ENCODE peak calls at places on chromosomes 5 and 9, in eight cellular contexts. One of them, this sample, is unnamed.

GRCh38 chr5:74380193-74380592 is 260.3 kb downstream of the ENC1 start:
- DNase-seq in stimulated activated CD4-positive, alpha-beta T cell treated with anti-CD3 and anti-CD28 coated beads, Interleukin-4, amount 100 ng/mL, for 4 hours: no peak
- DNase-seq in progenitor cell of endocrine pancreas: no peak
- DNase-seq in activated CD4-positive, CD25-positive, alpha-beta regulatory T cell: no peak
- DNase-seq in dorsolateral prefrontal cortex: no peak
- DNase-seq in NCI-H2081: no peak
- DNase-seq in Kasumi-1: no peak
- DNase-seq in GM19239: no peak
- DNase-seq in this sample: no peak

GRCh38 chr9:107049046-107049824 is 186.3 kb downstream of the ZNF462 start:
- DNase-seq in stimulated activated CD4-positive, alpha-beta T cell treated with anti-CD3 and anti-CD28 coated beads, Interleukin-4, amount 100 ng/mL, for 4 hours: no peak
- DNase-seq in progenitor cell of endocrine pancreas: no peak
- DNase-seq in activated CD4-positive, CD25-positive, alpha-beta regulatory T cell: no peak
- DNase-seq in dorsolateral prefrontal cortex: no peak
- DNase-seq in NCI-H2081: no peak
- DNase-seq in Kasumi-1: no peak
- DNase-seq in GM19239: no peak
- DNase-seq in this sample: no peak

GRCh38 chr5:143569213-143569663 is 165.8 kb upstream of the NR3C1 start:
- DNase-seq in stimulated activated CD4-positive, alpha-beta T cell treated with anti-CD3 and anti-CD28 coated beads, Interleukin-4, amount 100 ng/mL, for 4 hours: no peak
- DNase-seq in progenitor cell of endocrine pancreas: no peak
- DNase-seq in activated CD4-positive, CD25-positive, alpha-beta regulatory T cell: no peak
- DNase-seq in dorsolateral prefrontal cortex: no peak
- DNase-seq in NCI-H2081: no peak
- DNase-seq in Kasumi-1: no peak
- DNase-seq in GM19239: no peak
- DNase-seq in this sample: no peak

GRCh38 chr5:140875085-140876065 is at the start of gene PCDHA12:
- DNase-seq in stimulated activated CD4-positive, alpha-beta T cell treated with anti-CD3 and anti-CD28 coated beads, Interleukin-4, amount 100 ng/mL, for 4 hours: no peak
- DNase-seq in progenitor cell of endocrine pancreas: no peak
- DNase-seq in activated CD4-positive, CD25-positive, alpha-beta regulatory T cell: no peak
- DNase-seq in dorsolateral prefrontal cortex: no peak
- DNase-seq in NCI-H2081: no peak
- DNase-seq in Kasumi-1: no peak
- DNase-seq in GM19239: no peak
- DNase-seq in this sample: no peak

GRCh38 chr5:139664727-139665351 is 16.7 kb downstream of the CXXC5 start:
- DNase-seq in stimulated activated CD4-positive, alpha-beta T cell treated with anti-CD3 and anti-CD28 coated beads, Interleukin-4, amount 100 ng/mL, for 4 hours: no peak
- DNase-seq in progenitor cell of endocrine pancreas: no peak
- DNase-seq in activated CD4-positive, CD25-positive, alpha-beta regulatory T cell: no peak
- DNase-seq in dorsolateral prefrontal cortex: no peak
- DNase-seq in NCI-H2081: no peak
- DNase-seq in Kasumi-1: no peak
- DNase-seq in GM19239: no peak
- DNase-seq in this sample: no peak

GRCh38 chr5:34743878-34744277 is 87.8 kb downstream of the RAI14 start:
- DNase-seq in stimulated activated CD4-positive, alpha-beta T cell treated with anti-CD3 and anti-CD28 coated beads, Interleukin-4, amount 100 ng/mL, for 4 hours: no peak
- DNase-seq in progenitor cell of endocrine pancreas: no peak
- DNase-seq in activated CD4-positive, CD25-positive, alpha-beta regulatory T cell: no peak
- DNase-seq in dorsolateral prefrontal cortex: no peak
- DNase-seq in NCI-H2081: no peak
- DNase-seq in Kasumi-1: no peak
- DNase-seq in GM19239: no peak
- DNase-seq in this sample: no peak

GRCh38 chr9:137295313-137296213 is 6.5 kb downstream of the NRARP start:
- DNase-seq in stimulated activated CD4-positive, alpha-beta T cell treated with anti-CD3 and anti-CD28 coated beads, Interleukin-4, amount 100 ng/mL, for 4 hours: peak
- DNase-seq in progenitor cell of endocrine pancreas: no peak
- DNase-seq in activated CD4-positive, CD25-positive, alpha-beta regulatory T cell: no peak
- DNase-seq in dorsolateral prefrontal cortex: no peak
- DNase-seq in NCI-H2081: peak
- DNase-seq in Kasumi-1: peak
- DNase-seq in GM19239: peak
- DNase-seq in this sample: no peak

GRCh38 chr9:32571969-32572899 is 725 bp downstream of the NDUFB6 start:
- DNase-seq in stimulated activated CD4-positive, alpha-beta T cell treated with anti-CD3 and anti-CD28 coated beads, Interleukin-4, amount 100 ng/mL, for 4 hours: peak
- DNase-seq in progenitor cell of endocrine pancreas: peak
- DNase-seq in activated CD4-positive, CD25-positive, alpha-beta regulatory T cell: peak
- DNase-seq in dorsolateral prefrontal cortex: no peak
- DNase-seq in NCI-H2081: peak
- DNase-seq in Kasumi-1: peak
- DNase-seq in GM19239: peak
- DNase-seq in this sample: no peak

GRCh38 chr5:178117911-178118310 is 4.6 kb downstream of the N4BP3 start:
- DNase-seq in stimulated activated CD4-positive, alpha-beta T cell treated with anti-CD3 and anti-CD28 coated beads, Interleukin-4, amount 100 ng/mL, for 4 hours: no peak
- DNase-seq in progenitor cell of endocrine pancreas: no peak
- DNase-seq in activated CD4-positive, CD25-positive, alpha-beta regulatory T cell: no peak
- DNase-seq in dorsolateral prefrontal cortex: no peak
- DNase-seq in NCI-H2081: no peak
- DNase-seq in Kasumi-1: no peak
- DNase-seq in GM19239: no peak
- DNase-seq in this sample: no peak

GRCh38 chr5:60262576-60263295 is 369.2 kb upstream of the PDE4D start:
- DNase-seq in stimulated activated CD4-positive, alpha-beta T cell treated with anti-CD3 and anti-CD28 coated beads, Interleukin-4, amount 100 ng/mL, for 4 hours: no peak
- DNase-seq in progenitor cell of endocrine pancreas: no peak
- DNase-seq in activated CD4-positive, CD25-positive, alpha-beta regulatory T cell: no peak
- DNase-seq in dorsolateral prefrontal cortex: no peak
- DNase-seq in NCI-H2081: no peak
- DNase-seq in Kasumi-1: no peak
- DNase-seq in GM19239: no peak
- DNase-seq in this sample: no peak

GRCh38 chr5:174843263-174844250 is 119.2 kb downstream of the MSX2 start:
- DNase-seq in stimulated activated CD4-positive, alpha-beta T cell treated with anti-CD3 and anti-CD28 coated beads, Interleukin-4, amount 100 ng/mL, for 4 hours: no peak
- DNase-seq in progenitor cell of endocrine pancreas: no peak
- DNase-seq in activated CD4-positive, CD25-positive, alpha-beta regulatory T cell: no peak
- DNase-seq in dorsolateral prefrontal cortex: no peak
- DNase-seq in NCI-H2081: no peak
- DNase-seq in Kasumi-1: no peak
- DNase-seq in GM19239: no peak
- DNase-seq in this sample: no peak

GRCh38 chr5:93587919-93588585 is 5.0 kb downstream of the NR2F1 start:
- DNase-seq in stimulated activated CD4-positive, alpha-beta T cell treated with anti-CD3 and anti-CD28 coated beads, Interleukin-4, amount 100 ng/mL, for 4 hours: no peak
- DNase-seq in progenitor cell of endocrine pancreas: no peak
- DNase-seq in activated CD4-positive, CD25-positive, alpha-beta regulatory T cell: no peak
- DNase-seq in dorsolateral prefrontal cortex: no peak
- DNase-seq in NCI-H2081: no peak
- DNase-seq in Kasumi-1: no peak
- DNase-seq in GM19239: no peak
- DNase-seq in this sample: no peak

GRCh38 chr9:135992486-135993408 is 31.6 kb upstream of the UBAC1 start:
- DNase-seq in stimulated activated CD4-positive, alpha-beta T cell treated with anti-CD3 and anti-CD28 coated beads, Interleukin-4, amount 100 ng/mL, for 4 hours: peak
- DNase-seq in progenitor cell of endocrine pancreas: peak
- DNase-seq in activated CD4-positive, CD25-positive, alpha-beta regulatory T cell: peak
- DNase-seq in dorsolateral prefrontal cortex: no peak
- DNase-seq in NCI-H2081: peak
- DNase-seq in Kasumi-1: no peak
- DNase-seq in GM19239: peak
- DNase-seq in this sample: no peak